ENCODE peak calls at places on chromosomes 1 and 21, in four cellular contexts. One of them, this sample, is unnamed.

GRCh38 chr1:209368864-209369598 is 214.5 kb upstream of the CAMK1G start:
- DNase-seq in NB4: no peak
- DNase-seq in stomach: no peak
- DNase-seq in Daoy: peak; percentile 86
- DNase-seq in this sample: peak; percentile 11

GRCh38 chr1:44643721-44644330 is 30.5 kb downstream of the TMEM53 start:
- DNase-seq in NB4: no peak
- DNase-seq in stomach: no peak
- DNase-seq in Daoy: no peak
- DNase-seq in this sample: no peak

GRCh38 chr1:22915816-22916468 is 56.7 kb downstream of the LACTBL1 start:
- DNase-seq in NB4: peak; percentile 9
- DNase-seq in stomach: no peak
- DNase-seq in Daoy: no peak
- DNase-seq in this sample: peak; percentile 44

GRCh38 chr1:20496241-20496661 is 10.2 kb upstream of the CAMK2N1 start:
- DNase-seq in stomach: no peak
- DNase-seq in NB4: no peak
- DNase-seq in Daoy: peak; percentile 93
- DNase-seq in this sample: no peak

GRCh38 chr1:9101510-9102146 is 27.3 kb downstream of the GPR157 start:
- DNase-seq in stomach: no peak
- DNase-seq in NB4: peak; percentile 80
- DNase-seq in Daoy: peak; percentile 61
- DNase-seq in this sample: peak; percentile 53

GRCh38 chr21:45041984-45042663 is 32.3 kb upstream of the ADARB1 start:
- DNase-seq in stomach: no peak
- DNase-seq in NB4: no peak
- DNase-seq in Daoy: no peak
- DNase-seq in this sample: no peak

GRCh38 chr1:66261370-66261769 is 272.6 kb upstream of the SGIP1 start:
- DNase-seq in NB4: peak; percentile 41
- DNase-seq in Daoy: no peak
- DNase-seq in stomach: no peak
- DNase-seq in this sample: no peak

GRCh38 chr1:27832762-27833161 is 2.2 kb downstream of the PPP1R8 start:
- DNase-seq in stomach: no peak
- DNase-seq in NB4: no peak
- DNase-seq in Daoy: no peak
- DNase-seq in this sample: no peak

GRCh38 chr1:67791686-67792475 is 41.4 kb downstream of the GNG12 start:
- DNase-seq in NB4: no peak
- DNase-seq in stomach: no peak
- DNase-seq in Daoy: peak; percentile 88
- DNase-seq in this sample: no peak

GRCh38 chr1:219443763-219444162 is 169.1 kb downstream of the ZC3H11B start:
- DNase-seq in NB4: no peak
- DNase-seq in Daoy: peak; percentile 61
- DNase-seq in stomach: no peak
- DNase-seq in this sample: no peak

GRCh38 chr21:38126677-38127271 is 130.0 kb upstream of the KCNJ15 start:
- DNase-seq in NB4: peak; percentile 49
- DNase-seq in Daoy: peak; percentile 74
- DNase-seq in stomach: peak; percentile 57
- DNase-seq in this sample: peak; percentile 42

GRCh38 chr1:7265771-7266371 is 480.6 kb downstream of the CAMTA1 start:
- DNase-seq in NB4: no peak
- DNase-seq in stomach: peak; percentile 95
- DNase-seq in Daoy: peak; percentile 92
- DNase-seq in this sample: peak; percentile 41

GRCh38 chr1:40076895-40077312 is 20.1 kb downstream of the PPT1 start:
- DNase-seq in NB4: no peak
- DNase-seq in stomach: no peak
- DNase-seq in Daoy: peak; percentile 27
- DNase-seq in this sample: peak; percentile 15

GRCh38 chr1:149962039-149962647 is 25.5 kb upstream of the MTMR11 start:
- DNase-seq in Daoy: peak; percentile 60
- DNase-seq in NB4: peak; percentile 78
- DNase-seq in stomach: peak; percentile 63
- DNase-seq in this sample: peak; percentile 81

This sample was measured in A673.